ENCODE peak calls at places on chromosomes 12 and 14, in seven cellular contexts. G is left ventricle myocardium inferior, Y is Caco-2, U is cardiac fibroblast, T is GM12865, A is GM23248, L is trophoblast cell. I is an unnamed sample.

GRCh38 chr12:109098142-109098652 is 800 bp downstream of the UNG start:
- DNase-seq in G (no peak), T (no peak), L (peak), U (peak), Y (no peak), A (peak), I (peak)

GRCh38 chr12:108173160-108173559 is 44.1 kb downstream of the WSCD2 start:
- DNase-seq in L (no peak), A (no peak), T (no peak), U (no peak), Y (no peak), G (no peak), I (no peak)

GRCh38 chr12:94174576-94174975 is 26.2 kb downstream of the PLXNC1 start:
- DNase-seq in T (peak), Y (no peak), A (no peak), L (no peak), U (no peak), G (peak), I (no peak)

GRCh38 chr12:80195143-80195726 is 95.9 kb downstream of the OTOGL start:
- DNase-seq in L (peak), T (peak), G (no peak), Y (peak), U (peak), A (peak), I (peak)

GRCh38 chr12:45435945-45436710 is 220.2 kb downstream of the ANO6 start:
- DNase-seq in L (peak), G (no peak), T (no peak), A (peak), U (no peak), Y (no peak), I (no peak)

GRCh38 chr12:65535951-65536350 is 257.5 kb downstream of the MSRB3 start:
- DNase-seq in G (no peak), L (no peak), U (no peak), Y (no peak), T (no peak), A (peak), I (no peak)

GRCh38 chr12:1932264-1932777 is 13.9 kb upstream of the CACNA2D4 start:
- DNase-seq in G (peak), A (peak), U (peak), Y (no peak), T (peak), L (no peak), I (peak)

GRCh38 chr12:104263026-104263425 is 40.5 kb upstream of the EID3 start:
- DNase-seq in A (no peak), L (no peak), T (no peak), U (no peak), G (no peak), Y (no peak), I (no peak)

GRCh38 chr12:20585055-20585625 is 110.0 kb upstream of the SLCO1C1 start:
- DNase-seq in U (no peak), L (no peak), T (no peak), Y (no peak), A (no peak), G (no peak), I (no peak)

GRCh38 chr14:83347874-83348273 is 1814.2 kb upstream of the SEL1L start:
- DNase-seq in Y (no peak), L (no peak), T (no peak), U (no peak), G (no peak), A (no peak), I (no peak)

GRCh38 chr14:83342590-83342989 is 1808.9 kb upstream of the SEL1L start:
- DNase-seq in U (peak), T (no peak), A (peak), L (no peak), G (peak), Y (no peak), I (peak)
- H3K4me3 ChIP-seq in U (no peak), T (no peak), A (no peak), L (no peak), G (no peak), Y (no peak), I (no peak)

GRCh38 chr14:99966912-99967311 is 98.3 kb upstream of the EVL start:
- DNase-seq in T (no peak), G (no peak), A (no peak), L (no peak), U (no peak), Y (no peak), I (no peak)
- H3K4me3 ChIP-seq in T (no peak), G (no peak), A (no peak), L (no peak), U (no peak), Y (no peak), I (no peak)

GRCh38 chr14:97975960-97976359 is 1178.8 kb downstream of the VRK1 start:
- DNase-seq in A (no peak), T (no peak), G (no peak), Y (no peak), L (no peak), U (no peak), I (no peak)

GRCh38 chr14:97978336-97978735 is 1181.2 kb downstream of the VRK1 start:
- DNase-seq in T (peak), G (peak), A (peak), Y (peak), U (peak), L (peak), I (peak)

GRCh38 chr14:97977711-97978261 is 1180.6 kb downstream of the VRK1 start:
- DNase-seq in A (peak), L (no peak), T (no peak), Y (no peak), G (peak), U (peak), I (peak)

GRCh38 chr14:97976861-97977260 is 1179.7 kb downstream of the VRK1 start:
- DNase-seq in L (no peak), A (no peak), G (peak), U (no peak), T (no peak), Y (no peak), I (no peak)
- H3K4me3 ChIP-seq in L (no peak), A (no peak), G (peak), U (no peak), T (no peak), Y (no peak), I (no peak)

GRCh38 chr14:60602312-60602711 is 47.0 kb downstream of the SIX1 start:
- DNase-seq in U (no peak), L (no peak), G (no peak), T (no peak), Y (no peak), A (no peak), I (no peak)
- H3K4me3 ChIP-seq in U (no peak), L (no peak), G (no peak), T (no peak), Y (no peak), A (no peak), I (no peak)

GRCh38 chr14:21003788-21004346 is 4.8 kb downstream of the SLC39A2 start:
- DNase-seq in Y (no peak), U (no peak), A (no peak), G (peak), L (no peak), T (no peak), I (no peak)
- H3K4me3 ChIP-seq in Y (no peak), U (no peak), A (no peak), G (peak), L (no peak), T (no peak), I (no peak)

DNA sequence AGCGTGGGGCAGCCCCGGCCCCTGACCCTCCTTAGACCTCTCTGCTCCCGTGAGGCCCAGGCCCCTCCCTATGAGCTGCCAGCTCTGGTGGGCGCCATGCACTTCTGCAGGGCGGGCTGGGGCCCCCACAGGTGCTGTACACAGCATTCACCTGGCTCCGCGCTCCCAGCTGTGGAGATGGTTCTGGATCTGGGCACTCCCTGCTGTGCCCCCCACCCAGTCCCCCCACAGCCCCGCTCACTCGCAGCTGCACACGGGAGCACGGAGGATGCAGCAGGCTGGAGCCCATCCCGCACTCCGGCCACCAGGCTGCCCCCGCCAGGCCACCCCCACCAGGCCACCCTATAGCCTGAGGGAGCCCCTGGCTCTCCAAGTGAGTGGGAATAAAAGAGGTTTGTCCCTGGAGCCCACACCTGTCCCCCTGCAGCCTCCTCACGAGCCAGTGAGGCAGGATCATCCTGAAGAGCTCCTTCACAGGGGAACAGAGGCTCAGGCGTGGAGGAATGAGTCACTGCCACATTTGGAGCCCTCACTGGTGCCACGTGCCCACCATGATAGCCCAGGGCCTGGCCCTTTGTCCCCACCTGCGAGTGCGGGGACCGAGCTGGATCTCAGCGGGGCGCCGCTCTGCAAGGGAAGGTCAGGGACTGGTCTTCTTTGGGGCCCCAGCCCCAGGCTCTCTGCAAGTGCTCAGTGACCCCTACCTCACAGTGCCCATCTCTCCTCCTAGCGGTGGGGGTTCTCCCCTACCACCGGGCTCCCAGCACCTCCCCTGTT is 1.9 kb downstream of the ADSS1 start:
- DNase-seq in U (no peak), T (no peak), G (no peak), L (peak), A (peak), Y (no peak), I (no peak)
- H3K4me3 ChIP-seq in U (no peak), T (no peak), G (peak), L (no peak), A (no peak), Y (no peak), I (no peak)

DNA sequence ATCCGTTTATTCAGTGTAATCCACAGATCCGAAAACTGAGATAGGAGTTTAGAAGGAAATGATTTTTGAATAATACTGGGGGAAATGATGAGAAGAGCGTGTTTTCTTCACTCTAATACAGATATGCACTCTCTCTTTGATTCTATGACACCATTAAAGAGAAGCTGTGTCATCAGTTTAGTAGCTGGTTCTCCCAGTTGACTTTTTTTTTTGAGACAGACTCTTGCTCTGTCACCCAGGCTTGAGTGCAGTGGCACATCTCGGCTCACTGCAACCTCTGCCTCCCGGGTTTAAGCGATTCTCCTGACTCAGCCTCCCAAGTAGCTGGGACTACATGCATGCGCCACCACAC is 48.4 kb upstream of the EML1 start:
- DNase-seq in L (no peak), G (no peak), U (no peak), T (no peak), A (peak), Y (no peak), I (no peak)
- H3K4me3 ChIP-seq in L (no peak), G (no peak), U (no peak), T (no peak), A (no peak), Y (no peak), I (no peak)

GRCh38 chr12:67698711-67699603 is 50.4 kb downstream of the DYRK2 start:
- DNase-seq in A (peak), T (peak), U (no peak), Y (no peak), L (peak), G (no peak), I (peak)
- H3K4me3 ChIP-seq in A (peak), T (no peak), U (peak), Y (no peak), L (no peak), G (peak), I (no peak)

GRCh38 chr12:113462117-113462774 is 9.4 kb downstream of the LHX5 start:
- DNase-seq in T (peak), Y (peak), G (peak), A (peak), U (peak), L (peak), I (peak)

GRCh38 chr12:113464852-113465719 is 6.6 kb downstream of the LHX5 start:
- DNase-seq in T (no peak), U (no peak), L (no peak), G (no peak), Y (no peak), A (no peak), I (no peak)

GRCh38 chr12:113462880-113463745 is 8.6 kb downstream of the LHX5 start:
- DNase-seq in G (no peak), Y (no peak), U (no peak), L (no peak), A (peak), T (no peak), I (no peak)

GRCh38 chr12:113465808-113466769 is 5.6 kb downstream of the LHX5 start:
- DNase-seq in G (no peak), T (no peak), L (no peak), U (no peak), Y (no peak), A (no peak), I (no peak)

DNA sequence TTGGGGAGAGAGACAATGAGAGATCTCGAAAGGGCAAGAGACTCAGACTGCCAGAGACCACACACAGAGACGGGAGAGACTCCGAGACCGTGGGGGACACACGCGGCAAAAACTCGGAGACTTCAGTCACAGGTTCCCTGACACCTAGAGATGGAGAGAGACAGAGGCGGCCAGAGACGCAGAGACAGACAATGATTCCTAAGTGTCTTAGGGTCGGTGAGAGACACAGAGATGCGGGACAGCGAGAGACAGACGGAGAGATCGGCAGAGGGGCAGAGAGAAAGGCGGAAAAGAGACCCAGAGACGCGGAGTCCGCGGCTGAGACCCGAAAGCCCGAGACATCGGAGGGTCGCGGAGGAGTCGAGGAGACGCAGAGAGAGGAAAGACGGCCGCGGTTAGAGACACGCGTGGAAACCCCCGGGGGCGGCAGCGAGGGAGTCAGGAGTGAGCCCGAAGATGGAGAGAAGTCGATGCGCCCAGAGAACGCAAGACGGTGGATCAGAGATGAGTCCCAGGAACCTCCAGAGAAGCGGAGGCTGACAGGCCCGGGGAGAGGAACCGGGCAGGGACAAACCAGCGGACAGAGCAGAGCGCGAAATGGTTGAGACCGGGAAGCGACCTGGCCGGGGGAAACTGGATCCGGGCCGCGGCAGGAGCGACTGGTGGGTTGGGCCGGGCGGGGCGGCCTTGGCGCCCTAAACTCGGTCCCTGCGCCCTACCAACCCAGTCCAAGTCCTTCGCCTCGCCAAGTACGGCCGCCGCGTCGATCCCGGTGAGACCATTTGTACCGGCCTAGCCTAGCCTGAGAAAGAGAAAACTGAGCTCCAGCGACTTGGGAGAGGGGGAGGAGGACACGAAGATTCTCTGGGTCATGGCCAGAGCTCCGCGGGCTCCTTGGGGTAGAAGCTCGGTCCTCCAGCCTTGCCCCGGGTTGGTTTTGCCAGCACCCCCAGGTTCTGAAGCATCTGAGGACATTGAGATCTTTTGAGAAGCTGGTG is 7.6 kb downstream of the LHX5 start:
- DNase-seq in T (no peak), G (no peak), A (peak), L (no peak), Y (no peak), U (no peak), I (no peak)
- H3K4me3 ChIP-seq in T (no peak), G (peak), A (no peak), L (no peak), Y (no peak), U (no peak), I (no peak)

GRCh38 chr14:94578712-94579111 is 2.5 kb upstream of the SERPINA5 start:
- DNase-seq in Y (no peak), A (no peak), L (no peak), U (no peak), T (no peak), G (no peak), I (no peak)
- H3K4me3 ChIP-seq in Y (no peak), A (no peak), L (no peak), U (no peak), T (no peak), G (no peak), I (no peak)

I was measured in fibroblast of mammary gland.